ENCODE peak calls at places on chromosomes 5 and 9, in five cellular contexts. S is mesenchymal stem cell, W is trophoblast cell, F is H9, X is H1. J is an unnamed sample.

GRCh38 chr9:4689687-4690104 is 10.3 kb downstream of the CDC37L1 start:
- DNase-seq in X (no peak), S (no peak), W (peak; percentile 85), F (no peak), J (no peak)

GRCh38 chr5:68329554-68329953 is 114.0 kb downstream of the PIK3R1 start:
- DNase-seq in F (no peak), X (no peak), W (peak; percentile 38), S (peak; percentile 37), J (no peak)

GRCh38 chr9:93262537-93263310 is 78.8 kb downstream of the WNK2 start:
- DNase-seq in X (no peak), S (no peak), F (peak; percentile 29), W (no peak), J (no peak)

GRCh38 chr9:137325124-137325523 is 23.1 kb upstream of the NRARP start:
- DNase-seq in S (no peak), X (no peak), F (no peak), W (no peak), J (no peak)

GRCh38 chr5:40831346-40832210 is 3.4 kb downstream of the RPL37 start:
- DNase-seq in S (no peak), W (peak; percentile 2), X (no peak), F (no peak), J (no peak)

GRCh38 chr9:132733133-132733815 is 63.0 kb downstream of the GTF3C4 start:
- DNase-seq in F (no peak), W (peak; percentile 74), X (no peak), S (no peak), J (no peak)

GRCh38 chr9:113748135-113748534 is 128.0 kb upstream of the ZNF618 start:
- DNase-seq in W (no peak), S (no peak), X (no peak), F (no peak), J (no peak)

GRCh38 chr9:35733109-35733541 is 659 bp downstream of the CREB3 start:
- DNase-seq in W (peak; percentile 35), F (peak; percentile 78), X (peak; percentile 65), S (peak; percentile 80), J (peak; percentile 41)

GRCh38 chr5:42108468-42108867 is 183.4 kb downstream of the FBXO4 start:
- DNase-seq in W (no peak), X (no peak), S (peak; percentile 17), F (no peak), J (no peak)
- H4K91ac ChIP-seq in W (no peak overlapping the region), X (no peak overlapping the region), S (no peak overlapping the region), F (no peak overlapping the region), J (no peak overlapping the region)

GRCh38 chr5:102579379-102579778 is 80.6 kb upstream of the SLCO6A1 start:
- DNase-seq in W (no peak), S (no peak), F (no peak), X (no peak), J (no peak)
- H2BK12ac ChIP-seq in W (no peak overlapping the region), S (no peak overlapping the region), F (no peak overlapping the region), X (no peak overlapping the region), J (no peak overlapping the region)

DNA sequence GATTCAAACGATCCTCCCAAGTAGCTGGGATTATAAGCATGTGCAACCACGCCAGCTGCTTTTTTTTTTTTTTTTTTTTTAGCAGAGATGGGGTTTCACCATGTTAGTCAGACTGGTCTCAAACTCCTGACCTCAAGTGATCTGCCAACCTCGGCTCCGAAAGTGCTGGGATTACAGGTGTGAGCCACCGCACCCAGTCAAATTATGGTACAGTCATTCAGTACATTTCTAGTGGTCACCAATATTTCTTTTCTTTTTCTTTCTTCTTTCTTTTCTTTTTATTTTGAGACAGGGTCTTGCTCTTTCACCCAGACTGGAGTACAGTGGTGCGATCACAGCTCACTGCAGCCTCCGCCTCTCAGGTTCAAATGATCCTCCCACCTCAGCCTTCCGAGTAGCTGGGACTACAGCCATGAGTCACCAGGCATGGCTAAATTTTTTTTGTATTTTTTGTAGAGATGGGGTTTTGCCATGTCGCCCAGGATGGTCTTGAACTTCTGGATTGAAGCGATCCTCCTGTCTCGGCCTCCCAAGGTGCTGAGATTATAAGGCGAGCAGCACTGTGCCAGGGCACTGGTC is 25.4 kb upstream of the DCP2 start:
- DNase-seq in F (no peak), X (no peak), W (peak; percentile 31), S (no peak), J (no peak)
- H3K23ac ChIP-seq in F (no peak overlapping the region), X (no peak overlapping the region), W (no peak overlapping the region), S (no peak overlapping the region), J (no peak overlapping the region)

DNA sequence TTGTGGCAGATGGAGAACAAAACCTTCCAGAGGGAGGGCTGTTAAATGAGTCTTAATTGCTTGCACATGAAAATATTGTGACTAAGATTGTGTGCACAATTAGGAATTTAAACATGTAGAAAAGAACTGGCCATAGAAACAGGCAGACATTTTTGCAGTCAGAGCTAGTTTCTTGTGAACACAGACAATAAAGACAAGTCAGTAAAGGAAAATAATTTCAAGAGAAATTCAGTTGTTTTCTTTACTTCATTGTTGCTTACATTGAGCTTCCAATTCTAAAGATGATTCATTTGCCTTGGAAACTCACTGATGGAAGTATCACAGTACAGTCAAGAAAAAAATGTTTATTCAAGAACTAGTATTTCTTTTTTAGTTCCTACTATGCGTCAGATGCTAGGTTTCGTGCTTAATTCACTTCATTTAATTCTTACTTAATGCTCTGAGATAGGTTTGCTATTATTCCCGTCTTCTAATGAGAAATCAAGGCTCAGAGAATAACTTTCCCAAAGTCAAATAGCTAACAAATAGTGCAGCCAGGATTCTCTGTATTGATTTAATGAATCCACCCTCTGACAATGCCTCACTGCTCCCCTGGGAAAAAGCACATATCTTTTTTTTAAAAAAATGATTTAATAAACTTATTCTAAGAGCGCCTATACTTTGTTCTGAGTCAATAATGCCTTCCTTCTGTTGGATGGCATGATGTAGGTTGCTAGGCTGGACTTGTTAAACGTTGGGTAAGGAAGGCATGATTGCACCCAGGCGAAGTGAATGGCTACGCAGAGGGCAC is 581.4 kb downstream of the RAB3C start:
- DNase-seq in F (no peak), X (no peak), W (no peak), S (no peak), J (no peak)
- H4K91ac ChIP-seq in F (no peak overlapping the region), X (no peak overlapping the region), W (no peak overlapping the region), S (no peak overlapping the region), J (no peak overlapping the region)